ENCODE peak calls at places on chromosomes 3 and 15, in seven cellular contexts. Z is H1, Y is IMR-90, F is mesendoderm, C is mesenchymal stem cell, V is neuronal stem cell, E is trophoblast cell. U is an unnamed sample. For H3K4me1, the result is how much of the 10 kb centered on the place peaks cover.

GRCh38 chr3:77320514-77320913 is 280.6 kb downstream of the ROBO2 start:
- DNase-seq in E (no peak), V (peak), Z (no peak), Y (peak), F (peak), C (peak), U (no peak)

GRCh38 chr15:32877620-32878019 is 159.8 kb downstream of the GREM1 start:
- DNase-seq in C (no peak), V (no peak), F (no peak), Z (no peak), E (no peak), Y (no peak), U (no peak)

GRCh38 chr3:129441215-129441614 is 1.2 kb downstream of the IFT122 start:
- DNase-seq in V (no peak), F (no peak), Z (no peak), E (no peak), Y (no peak), C (no peak), U (no peak)

GRCh38 chr15:31130576-31131237 is 29.2 kb upstream of the TRPM1 start:
- DNase-seq in C (no peak), Z (no peak), F (no peak), Y (peak), V (no peak), E (no peak), U (no peak)

GRCh38 chr3:194592798-194593752 is 40.1 kb downstream of the TMEM44 start:
- DNase-seq in E (peak), F (no peak), V (no peak), C (peak), Z (no peak), Y (peak), U (no peak)

GRCh38 chr3:52054689-52055511 is 1.5 kb downstream of the DUSP7 start:
- DNase-seq in Y (peak), F (peak), V (no peak), E (no peak), Z (no peak), C (no peak), U (peak)

GRCh38 chr3:56802411-56802745 is 629 bp upstream of the ARHGEF3 start:
- DNase-seq in E (no peak), Y (no peak), Z (no peak), C (no peak), V (no peak), F (no peak), U (no peak)

GRCh38 chr15:57165992-57166391 is 210.3 kb upstream of the CGNL1 start:
- DNase-seq in Z (no peak), C (peak), Y (peak), V (no peak), E (no peak), F (no peak), U (no peak)

GRCh38 chr3:144771401-144771870 is 799.8 kb downstream of the DIPK2A start:
- DNase-seq in Z (no peak), E (no peak), V (no peak), Y (no peak), F (no peak), C (no peak), U (no peak)

GRCh38 chr3:162213196-162213595 is 716.6 kb downstream of the OTOL1 start:
- DNase-seq in F (no peak), V (no peak), C (no peak), E (no peak), Y (no peak), Z (no peak), U (no peak)

GRCh38 chr3:64355473-64355872 is 130.2 kb upstream of the PRICKLE2 start:
- DNase-seq in Z (no peak), V (no peak), E (no peak), F (no peak), Y (peak), C (peak), U (no peak)

GRCh38 chr3:85846940-85847339 is 888.2 kb downstream of the CADM2 start:
- DNase-seq in C (no peak), V (no peak), E (no peak), Y (no peak), Z (no peak), F (no peak), U (no peak)

GRCh38 chr3:135261214-135261775 is 466.2 kb downstream of the EPHB1 start:
- DNase-seq in V (no peak), F (no peak), E (no peak), C (no peak), Y (no peak), Z (no peak), U (no peak)

GRCh38 chr3:84893211-84893610 is 65.6 kb upstream of the CADM2 start:
- DNase-seq in Z (no peak), V (no peak), E (no peak), Y (no peak), F (no peak), C (no peak), U (no peak)

GRCh38 chr3:176167272-176167671 is 1030.0 kb downstream of the TBL1XR1 start:
- DNase-seq in F (no peak), Y (no peak), E (peak), V (no peak), Z (no peak), C (no peak), U (no peak)

GRCh38 chr3:41131224-41131623 is 68.1 kb upstream of the CTNNB1 start:
- DNase-seq in Z (peak), E (peak), Y (no peak), C (no peak), F (peak), V (no peak), U (peak)

GRCh38 chr3:54969652-54970051 is 41.8 kb upstream of the LRTM1 start:
- DNase-seq in Z (no peak), V (no peak), F (no peak), E (no peak), Y (no peak), C (no peak), U (no peak)
- H3K4me1 ChIP-seq in Z (under half), V (under half), F (under half), E (under half), Y (under half), C (under half), U (under half)

GRCh38 chr15:66072616-66073361 is 180.8 kb downstream of the MEGF11 start:
- DNase-seq in Y (no peak), Z (no peak), V (no peak), F (peak), E (no peak), C (peak), U (peak)
- H2AK5ac ChIP-seq in Y (no peak), Z (peak), V (no peak), F (no peak), E (no peak), C (no peak), U (no peak)

GRCh38 chr15:48695835-48696573 is 50.5 kb upstream of the FBN1 start:
- DNase-seq in F (no peak), C (no peak), Y (no peak), E (no peak), Z (no peak), V (no peak), U (no peak)
- H3K4me1 ChIP-seq in F (under half), C (under half), Y (under half), E (under half), Z (under half), V (under half), U (under half)

DNA sequence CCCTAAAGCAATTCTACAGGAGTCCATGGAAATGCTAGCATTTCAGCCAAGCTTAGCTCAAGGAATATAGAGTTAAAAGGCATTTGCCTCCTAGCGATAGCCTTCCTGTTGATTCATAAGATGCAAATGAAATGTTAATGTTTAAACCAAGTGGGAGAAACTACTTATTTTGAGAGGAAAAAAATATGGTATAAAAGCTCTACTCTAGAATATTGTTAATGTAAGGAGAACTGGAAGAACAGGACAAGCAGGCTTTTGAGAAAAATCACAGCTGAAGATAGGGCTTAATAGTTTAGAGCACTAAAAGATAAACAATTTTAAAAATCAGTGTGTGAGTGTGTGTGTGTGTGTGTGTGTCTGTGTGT is 1.6 kb upstream of the ALCAM start:
- DNase-seq in F (peak), E (no peak), C (no peak), V (no peak), Z (no peak), Y (no peak), U (no peak)
- H2AK5ac ChIP-seq in F (no peak), E (no peak), C (no peak), V (no peak), Z (no peak), Y (peak), U (no peak)

U was measured in H9.